ENCODE peak calls at places on chromosomes 5 and 9, in five cellular contexts. M is MM.1S, N is Karpas-422, H is neural progenitor cell, I is IMR-90. Q is an unnamed sample.

GRCh38 chr5:41587668-41588067 is 77.3 kb upstream of the PLCXD3 start:
- DNase-seq in I (no peak), M (no peak), H (no peak), N (no peak), Q (no peak)

GRCh38 chr9:3008091-3008490 is 164.2 kb upstream of the PUM3 start:
- DNase-seq in H (no peak), M (no peak), N (no peak), I (no peak), Q (no peak)

GRCh38 chr5:9707766-9708462 is 77.8 kb upstream of the TAS2R1 start:
- DNase-seq in I (no peak), N (no peak), H (no peak), M (no peak), Q (no peak)

GRCh38 chr5:139698461-139699146 is 50.5 kb downstream of the CXXC5 start:
- DNase-seq in M (no peak), N (peak; percentile 64), I (peak; percentile 74), H (peak; percentile 91), Q (peak; percentile 85)

GRCh38 chr5:127645300-127645726 is 3.6 kb upstream of the CTXN3 start:
- DNase-seq in M (no peak), N (no peak), I (no peak), H (no peak), Q (no peak)

GRCh38 chr5:108148715-108149139 is 233.2 kb downstream of the FBXL17 start:
- DNase-seq in N (peak; percentile 54), M (no peak), H (peak; percentile 23), I (peak; percentile 35), Q (peak; percentile 31)

GRCh38 chr9:110619831-110620230 is 40.3 kb upstream of the SVEP1 start:
- DNase-seq in M (no peak), N (no peak), I (peak; percentile 76), H (no peak), Q (peak; percentile 45)

GRCh38 chr9:27835746-27836145 is 262.5 kb upstream of the C9orf72 start:
- DNase-seq in N (no peak), M (no peak), H (no peak), I (no peak), Q (no peak)

GRCh38 chr5:80957031-80957761 is 3.0 kb upstream of the RASGRF2 start:
- DNase-seq in M (no peak), I (no peak), N (peak; percentile 36), H (no peak), Q (peak; percentile 75)

GRCh38 chr5:39765381-39765780 is 340.6 kb upstream of the DAB2 start:
- DNase-seq in I (peak; percentile 60), H (no peak), M (no peak), N (no peak), Q (peak; percentile 62)

GRCh38 chr5:141605523-141606277 is 13.1 kb downstream of the DIAPH1 start:
- DNase-seq in N (peak; percentile 91), H (no peak), M (peak; percentile 95), I (no peak), Q (peak; percentile 26)

GRCh38 chr5:1709186-1709803 is 90.3 kb downstream of the MRPL36 start:
- DNase-seq in M (no peak), N (no peak), I (no peak), H (peak; percentile 28), Q (no peak)

GRCh38 chr5:56326116-56326515 is 93.0 kb upstream of the ANKRD55 start:
- DNase-seq in I (no peak), N (no peak), H (no peak), M (no peak), Q (no peak)

GRCh38 chr9:69873401-69873950 is 52.9 kb downstream of the CFAP95 start:
- DNase-seq in M (no peak), H (no peak), I (no peak), N (no peak), Q (no peak)

GRCh38 chr5:6583049-6583880 is 49.6 kb downstream of the NSUN2 start:
- DNase-seq in M (peak; percentile 60), H (peak; percentile 82), I (no peak), N (no peak), Q (peak; percentile 8)

GRCh38 chr5:160835376-160835775 is 16.6 kb downstream of the ATP10B start:
- DNase-seq in I (no peak), H (no peak), M (no peak), N (no peak), Q (peak; percentile 11)

GRCh38 chr5:149917073-149917676 is 27.4 kb downstream of the PDE6A start:
- DNase-seq in I (peak; percentile 11), H (no peak), M (no peak), N (no peak), Q (peak; percentile 50)

GRCh38 chr5:569358-569867 is 42.7 kb upstream of the CEP72 start:
- DNase-seq in I (no peak), N (no peak), H (no peak), M (no peak), Q (no peak)

GRCh38 chr9:130219661-130220081 is 45.9 kb upstream of the HMCN2 start:
- DNase-seq in M (no peak), H (no peak), N (no peak), I (no peak), Q (no peak)

GRCh38 chr5:178293400-178293799 is 60.8 kb upstream of the PHYKPL start:
- DNase-seq in H (no peak), N (no peak), I (no peak), M (no peak), Q (no peak)

GRCh38 chr5:885127-885442 is 7.5 kb downstream of the BRD9 start:
- DNase-seq in M (no peak), N (no peak), I (no peak), H (no peak), Q (no peak)

GRCh38 chr5:140221697-140222223 is 46.8 kb downstream of the CYSTM1 start:
- DNase-seq in N (no peak), H (no peak), I (peak; percentile 93), M (peak; percentile 41), Q (peak; percentile 87)

GRCh38 chr9:95785209-95785608 is 90.3 kb upstream of the ERCC6L2 start:
- DNase-seq in N (no peak), M (no peak), H (no peak), I (peak; percentile 52), Q (peak; percentile 20)

GRCh38 chr5:171444582-171444981 is 25.1 kb downstream of the FGF18 start:
- DNase-seq in N (no peak), H (no peak), M (no peak), I (no peak), Q (peak; percentile 86)

GRCh38 chr9:34810187-34810524 is 100.2 kb upstream of the CCL21 start:
- DNase-seq in H (no peak), I (no peak), N (no peak), M (no peak), Q (no peak)

GRCh38 chr5:73668422-73669116 is 42.6 kb downstream of the ARHGEF28 start:
- DNase-seq in N (no peak), H (no peak), I (no peak), M (peak; percentile 38), Q (no peak)

GRCh38 chr5:12615141-12615820 is 711.0 kb upstream of the CTNND2 start:
- DNase-seq in H (no peak), N (no peak), M (peak; percentile 81), I (no peak), Q (peak; percentile 52)

GRCh38 chr9:73050887-73051550 is 98.2 kb upstream of the ALDH1A1 start:
- DNase-seq in M (no peak), N (no peak), I (no peak), H (peak; percentile 58), Q (no peak)

GRCh38 chr5:103258957-103259704 is 568 bp downstream of the MACIR start:
- DNase-seq in N (peak; percentile 75), I (peak; percentile 19), H (peak; percentile 79), M (peak; percentile 73), Q (peak; percentile 47)

GRCh38 chr5:52794519-52794918 is 6.8 kb downstream of the ITGA1 start:
- DNase-seq in I (peak; percentile 77), M (no peak), N (no peak), H (no peak), Q (peak; percentile 90)

GRCh38 chr9:78118742-78119473 is 87.3 kb upstream of the GNAQ start:
- DNase-seq in N (no peak), H (no peak), M (no peak), I (peak; percentile 20), Q (peak; percentile 17)

GRCh38 chr5:158755971-158756370 is 343.7 kb downstream of the EBF1 start:
- DNase-seq in H (no peak), N (no peak), M (no peak), I (no peak), Q (peak; percentile 73)

GRCh38 chr5:170562166-170562565 is 58.3 kb downstream of the KCNIP1 start:
- DNase-seq in N (no peak), M (no peak), I (no peak), H (no peak), Q (no peak)

GRCh38 chr9:137632432-137633161 is 13.8 kb downstream of the EHMT1 start:
- DNase-seq in N (no peak), M (no peak), H (no peak), I (peak; percentile 30), Q (no peak)

GRCh38 chr9:71719585-71719984 is 48.7 kb downstream of the CEMIP2 start:
- DNase-seq in N (no peak), H (no peak), M (no peak), I (peak; percentile 11), Q (peak; percentile 52)

GRCh38 chr5:157543825-157544622 is 31.6 kb downstream of the ADAM19 start:
- DNase-seq in M (no peak), H (no peak), N (no peak), I (peak; percentile 87), Q (peak; percentile 78)
- H3K9ac ChIP-seq in M (no peak overlapping the region), H (no peak overlapping the region), N (no peak overlapping the region), I (peak overlapping the region; percentile 51), Q (no peak overlapping the region)

GRCh38 chr5:111743993-111744392 is 13.0 kb downstream of the NREP start:
- DNase-seq in N (no peak), H (no peak), I (peak; percentile 44), M (no peak), Q (no peak)
- H3K9ac ChIP-seq in N (no peak overlapping the region), H (no peak overlapping the region), I (no peak overlapping the region), M (no peak overlapping the region), Q (no peak overlapping the region)

GRCh38 chr5:151214614-151215545 is 9.0 kb downstream of the CCDC69 start:
- DNase-seq in I (no peak), N (peak; percentile 98), M (peak; percentile 72), H (no peak), Q (no peak)
- H3K9ac ChIP-seq in I (no peak overlapping the region), N (peak overlapping the region; percentile 90), M (peak overlapping the region; percentile 28), H (no peak overlapping the region), Q (no peak overlapping the region)

DNA sequence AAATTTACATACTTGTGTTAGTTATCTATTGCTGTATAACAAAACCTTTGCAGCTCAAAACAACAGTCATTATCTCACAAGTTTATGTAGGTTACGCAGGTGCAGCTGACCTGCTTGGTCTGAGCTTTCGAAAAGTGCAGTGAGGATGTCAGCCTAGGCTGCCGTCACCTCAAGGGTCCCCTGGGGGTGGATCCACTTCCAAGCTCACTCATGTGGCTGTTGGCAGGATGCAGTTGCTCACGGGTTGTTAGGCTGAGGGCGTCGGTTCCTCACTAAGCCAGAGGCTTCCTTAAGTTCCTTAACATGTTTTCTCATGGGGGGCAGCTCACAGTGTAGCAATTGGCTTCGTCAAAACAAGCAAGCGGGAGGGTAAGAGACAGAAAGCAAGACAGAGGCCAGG is 139.8 kb downstream of the DOCK8 start:
- DNase-seq in M (no peak), I (no peak), N (no peak), H (no peak), Q (no peak)
- H3K9ac ChIP-seq in M (no peak overlapping the region), I (no peak overlapping the region), N (no peak overlapping the region), H (no peak overlapping the region), Q (no peak overlapping the region)

DNA sequence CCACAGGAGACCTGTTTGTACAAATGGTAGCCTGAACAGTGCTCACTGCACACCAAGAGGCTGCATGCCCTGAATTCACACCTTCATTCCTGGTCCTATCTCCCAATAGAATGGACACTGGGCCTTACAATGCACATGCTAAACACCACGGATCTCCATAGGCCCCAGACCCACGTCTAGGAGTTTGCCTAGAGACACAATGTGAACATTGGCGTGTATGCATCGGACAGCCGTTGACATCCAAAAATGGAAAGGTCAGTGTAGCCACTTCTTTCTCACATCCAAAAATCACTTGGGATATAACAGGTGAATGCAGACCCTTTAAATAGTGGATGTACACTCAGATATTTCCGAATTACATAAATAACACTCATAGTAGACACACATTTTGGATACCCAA is 927 bp downstream of the PAX5 start:
- DNase-seq in H (no peak), N (peak; percentile 77), M (no peak), I (no peak), Q (no peak)
- H3K9ac ChIP-seq in H (no peak overlapping the region), N (peak overlapping the region; percentile 92), M (no peak overlapping the region), I (no peak overlapping the region), Q (no peak overlapping the region)